ENCODE peak calls at places on chromosomes 1 and 21, in six cellular contexts. E is transverse colon, I is adrenal gland, N is esophagus squamous epithelium, L is testis, C is breast epithelium. W is an unnamed sample.

GRCh38 chr1:161702250-161702649 is 4.8 kb upstream of the FCRLA start:
- DNase-seq in E (peak), I (no peak), N (no peak), L (no peak), C (no peak), W (no peak)

GRCh38 chr21:37849703-37850102 is 66.6 kb downstream of the KCNJ6 start:
- DNase-seq in E (no peak), I (no peak), N (no peak), L (no peak), C (no peak), W (no peak)

GRCh38 chr1:51907079-51907702 is 28.7 kb upstream of the NRDC start:
- DNase-seq in E (no peak), I (no peak), N (no peak), L (no peak), C (no peak), W (no peak)

GRCh38 chr21:46661211-46661625 is 25.7 kb downstream of the PRMT2 start:
- DNase-seq in E (peak), I (peak), N (no peak), L (peak), C (no peak), W (peak)

GRCh38 chr1:202130275-202130646 is 7.5 kb downstream of the GPR37L1 start:
- DNase-seq in E (no peak), I (peak), N (no peak), L (peak), C (peak), W (peak)

GRCh38 chr1:59391216-59392179 is 94.6 kb downstream of the FGGY start:
- DNase-seq in E (no peak), I (no peak), N (no peak), L (peak), C (no peak), W (peak)

GRCh38 chr1:21266119-21266774 is 24.0 kb downstream of the ECE1 start:
- DNase-seq in E (no peak), I (no peak), N (no peak), L (no peak), C (no peak), W (no peak)

GRCh38 chr1:17472814-17473213 is 33.3 kb upstream of the RCC2 start:
- DNase-seq in E (no peak), I (no peak), N (no peak), L (no peak), C (no peak), W (no peak)

GRCh38 chr21:29326914-29327554 is 28.3 kb downstream of the BACH1 start:
- DNase-seq in E (no peak), I (no peak), N (no peak), L (no peak), C (no peak), W (no peak)

GRCh38 chr1:6519935-6520621 is 28.6 kb upstream of the PLEKHG5 start:
- DNase-seq in E (no peak), I (peak), N (no peak), L (peak), C (peak), W (no peak)

DNA sequence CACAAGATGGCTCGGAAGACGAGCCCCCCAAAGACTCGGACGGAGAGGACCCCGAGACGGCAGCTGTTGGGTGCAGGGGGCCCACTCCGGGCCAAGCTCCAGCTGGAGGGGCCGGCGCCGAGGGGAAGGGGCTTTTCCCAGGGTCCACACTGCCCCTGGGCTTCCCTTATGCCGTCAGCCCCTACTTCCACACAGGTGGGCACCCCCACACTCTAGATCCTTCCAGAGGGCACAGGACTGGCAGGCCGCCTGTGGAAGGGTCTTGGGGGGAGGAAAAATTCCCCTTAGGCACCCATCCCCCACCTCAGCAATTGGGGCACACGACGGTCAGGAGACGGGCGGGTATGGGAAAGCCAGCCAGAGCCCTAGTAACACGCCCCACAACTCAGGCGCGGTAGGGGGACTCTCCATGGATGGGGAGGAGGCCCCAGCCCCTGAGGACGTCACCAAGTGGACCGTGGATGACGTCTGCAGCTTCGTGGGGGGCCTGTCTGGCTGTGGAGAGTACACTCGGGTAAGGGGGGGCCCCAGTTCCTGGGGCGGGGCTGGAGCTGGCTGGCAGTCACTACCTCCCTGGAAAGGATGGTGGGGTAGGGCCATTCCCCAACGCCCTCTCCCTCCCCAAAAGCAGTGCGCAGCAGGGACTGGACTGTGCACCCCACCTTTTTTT is 16.1 kb downstream of the NOC2L start:
- DNase-seq in E (peak), I (peak), N (no peak), L (peak), C (no peak), W (peak)
- TF ChIP-seq POLR2A in E (no peak), I (peak), N (no peak), L (no peak), C (no peak), W (no peak)

GRCh38 chr21:38899277-38899947 is 93.7 kb downstream of the ETS2 start:
- DNase-seq in E (no peak), I (no peak), N (no peak), L (no peak), C (no peak), W (no peak)

GRCh38 chr21:38894899-38895298 is 89.2 kb downstream of the ETS2 start:
- DNase-seq in E (no peak), I (no peak), N (no peak), L (no peak), C (no peak), W (no peak)

GRCh38 chr21:38900499-38900898 is 94.8 kb downstream of the ETS2 start:
- DNase-seq in E (no peak), I (no peak), N (no peak), L (no peak), C (no peak), W (no peak)

GRCh38 chr21:38897532-38898421 is 92.0 kb downstream of the ETS2 start:
- DNase-seq in E (no peak), I (no peak), N (no peak), L (no peak), C (no peak), W (no peak)

DNA sequence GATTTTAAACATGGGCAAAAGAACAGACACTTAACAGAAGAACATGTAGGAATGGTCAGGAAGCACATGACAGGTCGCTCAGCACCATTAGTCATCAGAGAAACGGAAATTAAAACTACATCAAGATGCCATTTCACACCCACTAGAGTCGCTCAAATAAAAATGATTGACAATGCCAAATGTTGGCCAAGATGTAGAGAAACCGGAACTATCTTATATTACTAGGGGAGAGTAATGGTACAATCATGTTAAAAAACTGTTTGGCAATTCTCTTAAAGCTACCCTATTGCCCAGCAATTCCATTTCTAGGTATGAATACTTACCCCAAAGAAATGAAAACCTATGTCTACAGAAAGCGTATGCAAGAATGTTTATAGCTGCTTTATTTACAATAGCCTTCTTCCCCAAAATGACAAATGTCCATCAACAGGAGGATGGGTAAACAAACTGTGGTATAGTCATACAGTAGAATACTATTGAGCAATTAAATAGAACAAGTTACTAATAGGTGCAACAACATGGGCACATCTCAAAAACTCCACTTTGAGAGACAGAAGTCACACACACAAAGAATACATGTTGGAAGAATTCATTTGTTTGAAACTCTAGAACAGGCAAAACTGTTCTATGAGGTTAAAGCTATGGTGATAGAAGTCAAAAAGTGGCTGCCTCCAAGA is 92.8 kb downstream of the ETS2 start:
- DNase-seq in E (no peak), I (no peak), N (no peak), L (no peak), C (no peak), W (no peak)
- H3K4me3 ChIP-seq in E (no peak), I (no peak), N (no peak), L (no peak), C (no peak), W (no peak)

DNA sequence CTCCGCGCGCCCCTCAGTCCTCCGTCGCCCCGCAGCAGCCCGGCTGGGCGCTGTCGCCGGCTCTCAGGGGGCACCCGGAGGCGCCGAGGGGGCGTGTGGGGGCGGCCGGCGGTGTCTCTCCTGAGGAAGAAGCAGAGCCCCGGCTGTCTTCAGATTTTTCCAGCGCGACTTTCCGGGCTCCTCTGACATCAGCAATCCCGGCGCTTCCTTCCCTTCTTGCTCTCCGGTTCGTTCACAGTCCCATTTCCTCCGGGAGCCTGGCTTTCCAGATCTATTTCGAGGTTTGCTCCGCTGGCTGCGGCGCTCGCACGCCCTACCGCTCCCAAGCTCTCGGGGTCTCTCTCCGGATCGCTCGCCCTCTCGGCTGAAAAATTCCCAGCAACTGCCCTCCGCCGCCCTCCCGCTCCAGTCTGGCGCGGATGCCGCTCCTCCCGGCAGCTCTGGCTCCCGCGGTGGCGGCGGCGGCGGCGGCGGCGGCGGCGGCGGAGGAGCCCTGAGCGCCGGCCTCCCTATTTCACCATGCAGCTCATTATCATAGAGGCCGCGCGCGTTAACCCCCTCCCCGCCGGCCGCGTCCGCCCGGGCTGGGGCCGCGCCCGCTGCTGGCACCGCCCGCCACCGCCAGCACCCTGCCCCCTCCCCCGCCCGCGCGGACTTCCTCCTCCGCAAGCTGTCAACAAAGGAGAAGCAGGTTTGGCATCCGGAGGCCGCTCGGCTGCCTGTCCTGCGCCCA is at the start of gene PLXNA2:
- DNase-seq in E (peak), I (peak), N (peak), L (peak), C (peak), W (peak)
- TF ChIP-seq POLR2A in E (peak), I (peak), N (no peak), L (no peak), C (no peak), W (peak)

GRCh38 chr1:225651376-225651871 is 1.5 kb downstream of the ENAH start:
- DNase-seq in E (no peak), I (no peak), N (no peak), L (no peak), C (no peak), W (no peak)
- H3K4me3 ChIP-seq in E (peak), I (peak), N (peak), L (peak), C (peak), W (peak)

DNA sequence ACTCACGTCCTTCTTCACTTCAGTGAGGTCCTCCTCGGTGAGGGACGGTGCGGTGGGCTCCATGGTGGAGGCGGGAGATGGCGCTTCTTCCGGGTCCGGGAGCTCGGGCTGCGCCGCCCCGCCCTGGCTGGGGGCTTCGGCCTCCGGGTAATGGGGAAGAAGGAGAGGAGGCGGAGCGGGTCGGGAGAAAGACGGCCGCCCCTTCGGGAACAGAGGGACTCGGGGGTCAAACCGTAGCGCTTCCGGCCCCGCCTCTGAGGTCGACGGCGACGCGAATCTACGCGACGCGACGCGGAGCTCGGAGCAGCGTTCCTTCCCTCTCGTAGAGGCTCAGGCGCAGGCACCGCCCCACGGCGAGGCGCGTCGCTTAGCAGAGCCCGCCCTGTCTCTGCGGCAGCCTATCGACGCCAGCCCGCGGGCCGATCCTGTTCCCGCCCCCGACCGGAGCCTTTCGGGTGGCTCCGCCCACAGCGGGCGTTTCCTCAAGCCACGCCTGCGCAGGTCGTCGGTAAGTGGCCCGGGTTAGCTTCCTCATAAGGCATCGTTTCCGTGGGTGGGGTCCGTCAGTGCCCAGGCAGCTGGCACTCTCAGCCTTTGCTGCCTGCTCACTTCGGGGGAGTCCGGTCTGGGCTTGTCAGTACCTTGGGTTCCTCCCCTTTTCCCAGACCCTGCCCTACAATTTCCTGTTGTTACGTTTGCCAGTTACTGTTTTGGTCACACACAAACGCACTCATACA is at the start of gene BCL10:
- DNase-seq in E (peak), I (peak), N (peak), L (peak), C (peak), W (peak)
- TF ChIP-seq POLR2A in E (peak), I (peak), N (no peak), L (peak), C (peak), W (peak)